ENCODE peak calls at places on chromosome 15, in nine cellular contexts. O, H, U, I, R, F, J, B and P are unnamed samples.
A peak's percentile ranks its signal among the peaks of the same experiment; 100 is the strongest.

GRCh38 chr15:41796457-41796856 is 22.2 kb downstream of the MAPKBP1 start:
- DNase-seq in U (no peak), J (no peak), R (peak; percentile 74), F (peak; percentile 25), B (no peak), H (no peak), I (no peak), O (no peak), P (peak; percentile 89)

GRCh38 chr15:76333720-76334437 is 2.7 kb upstream of the ISL2 start:
- DNase-seq in U (peak; percentile 51), I (no peak), R (no peak), J (no peak), F (no peak), O (no peak), B (no peak), H (no peak), P (no peak)

GRCh38 chr15:70100495-70101331 is 3.0 kb upstream of the TLE3 start:
- DNase-seq in I (peak; percentile 82), B (peak; percentile 69), H (no peak), U (peak; percentile 85), F (peak; percentile 83), O (peak; percentile 60), J (peak; percentile 59), R (no peak), P (no peak)

GRCh38 chr15:100186366-100186765 is 155.4 kb downstream of the ADAMTS17 start:
- DNase-seq in U (no peak), H (no peak), O (no peak), B (no peak), J (no peak), R (no peak), F (peak; percentile 24), I (peak; percentile 33), P (no peak)

GRCh38 chr15:26083457-26084350 is 220.6 kb upstream of the ATP10A start:
- DNase-seq in R (no peak), O (no peak), U (no peak), B (no peak), H (no peak), I (no peak), F (no peak), J (no peak), P (no peak)

GRCh38 chr15:57235865-57236264 is 140.4 kb upstream of the CGNL1 start:
- DNase-seq in I (no peak), R (no peak), F (no peak), U (no peak), O (no peak), J (no peak), B (no peak), H (no peak), P (peak; percentile 87)

GRCh38 chr15:88246666-88247446 is 9.7 kb downstream of the NTRK3 start:
- DNase-seq in I (peak; percentile 87), B (peak; percentile 72), R (no peak), J (peak; percentile 74), U (peak; percentile 75), F (peak; percentile 86), H (peak; percentile 71), O (peak; percentile 78), P (peak; percentile 55)

GRCh38 chr15:35843453-35843852 is 297.5 kb upstream of the DPH6 start:
- DNase-seq in I (no peak), F (no peak), U (no peak), H (no peak), O (no peak), J (no peak), R (no peak), B (no peak), P (no peak)

DNA sequence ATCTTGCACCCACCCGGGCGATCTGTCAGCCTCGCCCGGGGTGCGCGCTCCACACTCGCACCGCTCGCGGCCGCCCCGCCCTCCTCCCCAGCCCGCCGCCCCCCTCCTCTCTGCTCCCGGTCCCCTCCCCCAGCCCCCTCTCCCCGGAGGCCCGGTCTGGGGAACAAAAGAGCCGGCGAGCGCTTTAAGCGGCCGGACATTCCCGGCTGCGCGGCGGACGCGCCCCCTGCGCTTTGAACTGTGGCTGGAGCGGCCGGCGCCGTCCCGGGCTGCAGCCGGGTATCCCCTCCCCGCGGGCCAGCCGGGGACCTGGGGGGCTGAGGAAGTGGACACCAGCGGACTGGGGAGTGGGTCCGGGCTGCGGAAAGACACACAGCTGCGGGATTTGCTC is at the start of gene IGDCC3:
- DNase-seq in U (no peak), H (no peak), J (no peak), B (no peak), O (no peak), R (no peak), I (no peak), F (no peak), P (no peak)
- H3K4me3 ChIP-seq in U (no peak within 1 kb of the TSS), H (peak within 1 kb of the TSS; percentile 60), J (peak within 1 kb of the TSS; percentile 36), B (no peak within 1 kb of the TSS), O (peak within 1 kb of the TSS; percentile 85), R (peak within 1 kb of the TSS; percentile 42), I (peak within 1 kb of the TSS; percentile 76), F (peak within 1 kb of the TSS; percentile 60), P (peak within 1 kb of the TSS; percentile 45)

GRCh38 chr15:77426377-77426776 is 5.7 kb downstream of the HMG20A start:
- DNase-seq in R (no peak), U (no peak), J (no peak), F (no peak), B (no peak), O (no peak), H (no peak), I (no peak), P (no peak)
- TF ChIP-seq CTCF in R (no peak), U (no peak), J (no peak), F (no peak), B (no peak), O (no peak), H (no peak), I (no peak), P (no peak)

DNA sequence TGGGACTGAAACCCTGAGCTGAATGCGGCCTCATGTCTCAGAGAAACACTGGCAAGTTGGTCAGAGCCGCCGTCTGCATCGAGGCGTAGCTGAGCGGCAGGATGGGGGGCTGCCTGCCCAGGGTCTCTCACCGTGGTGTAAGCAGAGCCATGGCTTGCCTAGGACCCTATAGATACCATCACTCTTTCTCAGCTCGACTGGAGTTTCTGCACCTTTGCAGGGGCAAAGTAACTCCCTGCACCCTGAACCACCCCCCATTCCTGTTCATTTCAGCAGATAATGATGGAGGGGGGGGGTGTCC is 28.4 kb upstream of the NR2E3 start:
- DNase-seq in R (no peak), H (no peak), J (no peak), U (no peak), F (no peak), B (no peak), O (no peak), I (no peak), P (no peak)
- H3K4me3 ChIP-seq in R (no peak overlapping the region), H (no peak overlapping the region), J (no peak overlapping the region), U (no peak overlapping the region), F (no peak overlapping the region), B (peak overlapping the region; percentile 63), O (no peak overlapping the region), I (no peak overlapping the region), P (no peak overlapping the region)

DNA sequence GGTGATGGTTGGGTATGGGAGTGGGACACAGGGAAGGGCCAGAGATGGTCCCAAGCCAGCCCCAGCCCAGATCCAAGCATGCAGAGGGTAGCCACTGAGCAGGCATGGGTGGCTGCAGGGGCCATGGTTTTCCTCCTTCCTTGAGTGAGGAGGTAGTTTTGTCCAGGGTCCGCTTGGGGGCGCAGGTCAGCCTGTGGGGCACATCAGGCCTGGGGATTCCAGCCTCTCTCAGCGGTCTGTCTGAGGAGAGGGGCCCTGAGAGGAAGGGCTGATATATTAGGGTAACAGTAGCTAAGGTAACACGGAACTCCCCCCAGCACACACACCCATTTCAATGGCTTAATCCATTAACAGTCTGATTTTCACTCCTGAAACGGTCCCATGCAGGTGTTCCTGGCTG is 22.7 kb upstream of the LCTL start:
- DNase-seq in I (no peak), F (no peak), J (no peak), O (no peak), U (no peak), B (no peak), H (no peak), R (no peak), P (no peak)
- TF ChIP-seq CTCF in I (no peak), F (no peak), J (no peak), O (no peak), U (no peak), B (no peak), H (no peak), R (no peak), P (no peak)

DNA sequence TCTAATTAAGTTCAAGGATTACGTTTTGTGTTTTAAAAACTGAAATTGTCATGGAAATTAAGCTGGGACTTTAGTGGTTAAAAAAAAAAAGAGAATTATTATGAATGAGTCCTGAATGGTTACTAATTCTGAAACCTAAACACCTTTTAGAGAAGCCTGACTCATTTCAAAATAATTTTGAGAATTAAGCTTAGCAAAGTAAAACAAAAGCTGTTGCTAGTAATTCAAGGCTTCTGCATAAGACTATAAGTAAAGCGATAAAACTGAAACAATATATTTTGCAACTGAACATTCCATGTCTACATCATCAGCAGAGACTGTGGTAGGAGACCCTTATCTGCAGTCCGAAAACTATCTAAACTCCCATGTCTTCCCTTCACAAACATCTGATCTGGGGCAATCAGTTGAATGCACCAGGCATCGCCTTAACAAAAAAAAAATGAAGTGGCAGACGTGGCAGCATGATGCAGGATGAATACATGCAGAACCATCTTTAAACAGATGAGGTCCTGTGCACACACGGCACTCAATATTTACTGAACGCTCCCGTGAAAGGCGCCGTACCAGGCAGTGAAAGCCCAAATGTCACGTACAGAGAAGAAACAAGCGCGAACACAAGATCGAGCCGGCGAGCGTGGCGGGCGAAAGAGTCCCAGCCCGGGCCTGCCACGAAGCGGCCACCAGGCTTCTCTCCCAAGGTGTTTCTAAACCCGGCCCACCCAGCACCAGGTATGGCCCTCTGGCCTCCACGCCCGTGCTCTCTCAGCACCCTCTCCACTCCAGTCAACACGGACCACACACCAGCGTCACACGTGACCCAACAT is 63.1 kb downstream of the CHSY1 start:
- DNase-seq in J (no peak), O (no peak), I (no peak), H (no peak), R (peak; percentile 86), F (no peak), B (peak; percentile 51), U (no peak), P (peak; percentile 81)
- H3K4me3 ChIP-seq in J (no peak overlapping the region), O (peak overlapping the region; percentile 57), I (peak overlapping the region; percentile 67), H (peak overlapping the region; percentile 13), R (peak overlapping the region; percentile 34), F (peak overlapping the region; percentile 23), B (peak overlapping the region; percentile 21), U (no peak overlapping the region), P (peak overlapping the region; percentile 48)

GRCh38 chr15:52254331-52254730 is 41.3 kb downstream of the MYO5C start:
- DNase-seq in H (no peak), O (no peak), F (no peak), J (no peak), R (no peak), B (peak; percentile 28), I (no peak), U (peak; percentile 36), P (no peak)
- TF ChIP-seq CTCF in H (no peak), O (no peak), F (no peak), J (no peak), R (no peak), B (peak; percentile 32), I (no peak), U (peak; percentile 13), P (no peak)